ENCODE peak calls at places on chromosomes 1 and 21, in seven cellular contexts. One of them, this sample, is unnamed.

GRCh38 chr1:226736908-226737818 is 1.9 kb downstream of the ITPKB start:
- DNase-seq in AG09319: no peak
- DNase-seq in BE2C: peak; percentile 61
- DNase-seq in endothelial cell: peak; percentile 21
- DNase-seq in right atrium auricular region: no peak
- DNase-seq in activated B cell treated with CpG ODN at 0.5 μM for 24 hours: peak; percentile 51
- DNase-seq in lung: peak; percentile 37
- DNase-seq in this sample: peak; percentile 31

GRCh38 chr21:45525153-45525909 is 16.9 kb downstream of the SLC19A1 start:
- DNase-seq in endothelial cell: no peak
- DNase-seq in AG09319: no peak
- DNase-seq in activated B cell treated with CpG ODN at 0.5 μM for 24 hours: no peak
- DNase-seq in right atrium auricular region: no peak
- DNase-seq in lung: no peak
- DNase-seq in BE2C: peak; percentile 4
- DNase-seq in this sample: peak; percentile 87

GRCh38 chr1:10607228-10607627 is 132.5 kb downstream of the PEX14 start:
- DNase-seq in right atrium auricular region: no peak
- DNase-seq in AG09319: no peak
- DNase-seq in BE2C: no peak
- DNase-seq in endothelial cell: no peak
- DNase-seq in activated B cell treated with CpG ODN at 0.5 μM for 24 hours: no peak
- DNase-seq in lung: no peak
- DNase-seq in this sample: no peak

GRCh38 chr1:32345289-32345827 is 9.3 kb upstream of the MARCKSL1 start:
- DNase-seq in AG09319: no peak
- DNase-seq in endothelial cell: no peak
- DNase-seq in right atrium auricular region: no peak
- DNase-seq in BE2C: no peak
- DNase-seq in activated B cell treated with CpG ODN at 0.5 μM for 24 hours: no peak
- DNase-seq in lung: no peak
- DNase-seq in this sample: peak; percentile 81

GRCh38 chr1:36396359-36396758 is 1.3 kb downstream of the LSM10 start:
- DNase-seq in endothelial cell: no peak
- DNase-seq in right atrium auricular region: no peak
- DNase-seq in activated B cell treated with CpG ODN at 0.5 μM for 24 hours: no peak
- DNase-seq in BE2C: no peak
- DNase-seq in AG09319: no peak
- DNase-seq in lung: no peak
- DNase-seq in this sample: no peak

GRCh38 chr1:56193656-56194055 is 385.7 kb downstream of the PLPP3 start:
- DNase-seq in AG09319: no peak
- DNase-seq in BE2C: no peak
- DNase-seq in lung: no peak
- DNase-seq in activated B cell treated with CpG ODN at 0.5 μM for 24 hours: no peak
- DNase-seq in endothelial cell: no peak
- DNase-seq in right atrium auricular region: no peak
- DNase-seq in this sample: no peak

GRCh38 chr1:113765306-113765705 is 6.0 kb upstream of the PHTF1 start:
- DNase-seq in AG09319: no peak
- DNase-seq in endothelial cell: no peak
- DNase-seq in right atrium auricular region: no peak
- DNase-seq in activated B cell treated with CpG ODN at 0.5 μM for 24 hours: no peak
- DNase-seq in lung: no peak
- DNase-seq in BE2C: no peak
- DNase-seq in this sample: no peak

GRCh38 chr21:46127239-46128105 is 27.9 kb downstream of the FTCD start:
- DNase-seq in right atrium auricular region: no peak
- DNase-seq in activated B cell treated with CpG ODN at 0.5 μM for 24 hours: no peak
- DNase-seq in lung: no peak
- DNase-seq in BE2C: no peak
- DNase-seq in endothelial cell: no peak
- DNase-seq in AG09319: no peak
- DNase-seq in this sample: peak; percentile 10

GRCh38 chr21:25936776-25937175 is 202.0 kb downstream of the GABPA start:
- DNase-seq in BE2C: no peak
- DNase-seq in right atrium auricular region: no peak
- DNase-seq in activated B cell treated with CpG ODN at 0.5 μM for 24 hours: no peak
- DNase-seq in endothelial cell: no peak
- DNase-seq in AG09319: no peak
- DNase-seq in lung: no peak
- DNase-seq in this sample: no peak

GRCh38 chr1:57843760-57844159 is 419.9 kb upstream of the DAB1 start:
- DNase-seq in lung: no peak
- DNase-seq in BE2C: no peak
- DNase-seq in AG09319: no peak
- DNase-seq in endothelial cell: no peak
- DNase-seq in right atrium auricular region: no peak
- DNase-seq in activated B cell treated with CpG ODN at 0.5 μM for 24 hours: no peak
- DNase-seq in this sample: no peak

GRCh38 chr1:92476071-92476607 is 10.6 kb downstream of the GFI1 start:
- DNase-seq in lung: no peak
- DNase-seq in right atrium auricular region: no peak
- DNase-seq in BE2C: no peak
- DNase-seq in activated B cell treated with CpG ODN at 0.5 μM for 24 hours: no peak
- DNase-seq in endothelial cell: no peak
- DNase-seq in AG09319: no peak
- DNase-seq in this sample: no peak

GRCh38 chr1:15703562-15703961 is 19.4 kb downstream of the PLEKHM2 start:
- DNase-seq in right atrium auricular region: peak; percentile 86
- DNase-seq in activated B cell treated with CpG ODN at 0.5 μM for 24 hours: no peak
- DNase-seq in lung: peak; percentile 63
- DNase-seq in BE2C: no peak
- DNase-seq in endothelial cell: no peak
- DNase-seq in AG09319: peak; percentile 80
- DNase-seq in this sample: peak; percentile 86

GRCh38 chr1:186212574-186213224 is 162.4 kb downstream of the TPR start:
- DNase-seq in right atrium auricular region: peak; percentile 63
- DNase-seq in activated B cell treated with CpG ODN at 0.5 μM for 24 hours: no peak
- DNase-seq in endothelial cell: peak; percentile 49
- DNase-seq in BE2C: peak; percentile 46
- DNase-seq in lung: peak; percentile 58
- DNase-seq in AG09319: peak; percentile 79
- DNase-seq in this sample: peak; percentile 60

GRCh38 chr1:76351655-76352054 is 277.1 kb downstream of the ST6GALNAC3 start:
- DNase-seq in right atrium auricular region: no peak
- DNase-seq in lung: no peak
- DNase-seq in AG09319: no peak
- DNase-seq in endothelial cell: no peak
- DNase-seq in activated B cell treated with CpG ODN at 0.5 μM for 24 hours: no peak
- DNase-seq in BE2C: no peak
- DNase-seq in this sample: no peak

GRCh38 chr1:15090373-15090772 is 63.2 kb upstream of the TMEM51 start:
- DNase-seq in activated B cell treated with CpG ODN at 0.5 μM for 24 hours: no peak
- DNase-seq in lung: peak; percentile 91
- DNase-seq in endothelial cell: peak; percentile 86
- DNase-seq in BE2C: peak; percentile 15
- DNase-seq in right atrium auricular region: no peak
- DNase-seq in AG09319: no peak
- DNase-seq in this sample: no peak

GRCh38 chr1:27668808-27669723 is 2.9 kb downstream of the IFI6 start:
- DNase-seq in AG09319: no peak
- DNase-seq in endothelial cell: peak; percentile 85
- DNase-seq in right atrium auricular region: peak; percentile 83
- DNase-seq in BE2C: peak; percentile 68
- DNase-seq in lung: peak; percentile 85
- DNase-seq in activated B cell treated with CpG ODN at 0.5 μM for 24 hours: peak; percentile 85
- DNase-seq in this sample: peak; percentile 80

GRCh38 chr1:63323866-63324778 is 1.8 kb downstream of the FOXD3 start:
- DNase-seq in activated B cell treated with CpG ODN at 0.5 μM for 24 hours: peak; percentile 16
- DNase-seq in right atrium auricular region: no peak
- DNase-seq in BE2C: no peak
- DNase-seq in endothelial cell: no peak
- DNase-seq in lung: no peak
- DNase-seq in AG09319: no peak
- DNase-seq in this sample: no peak

GRCh38 chr1:101282314-101283087 is 45.7 kb downstream of the S1PR1 start:
- DNase-seq in lung: no peak
- DNase-seq in BE2C: no peak
- DNase-seq in right atrium auricular region: peak; percentile 43
- DNase-seq in activated B cell treated with CpG ODN at 0.5 μM for 24 hours: no peak
- DNase-seq in endothelial cell: no peak
- DNase-seq in AG09319: no peak
- DNase-seq in this sample: no peak

GRCh38 chr1:185144233-185144632 is 12.5 kb downstream of the TRMT1L start:
- DNase-seq in BE2C: no peak
- DNase-seq in endothelial cell: no peak
- DNase-seq in activated B cell treated with CpG ODN at 0.5 μM for 24 hours: no peak
- DNase-seq in right atrium auricular region: no peak
- DNase-seq in lung: no peak
- DNase-seq in AG09319: no peak
- DNase-seq in this sample: no peak

GRCh38 chr1:19033516-19033840 is 77.0 kb upstream of the IFFO2 start:
- DNase-seq in activated B cell treated with CpG ODN at 0.5 μM for 24 hours: no peak
- DNase-seq in BE2C: no peak
- DNase-seq in endothelial cell: no peak
- DNase-seq in AG09319: no peak
- DNase-seq in right atrium auricular region: no peak
- DNase-seq in lung: no peak
- DNase-seq in this sample: no peak

GRCh38 chr1:155940531-155940992 is 876 bp upstream of the RXFP4 start:
- DNase-seq in BE2C: peak; percentile 36
- DNase-seq in AG09319: no peak
- DNase-seq in endothelial cell: peak; percentile 48
- DNase-seq in right atrium auricular region: no peak
- DNase-seq in lung: peak; percentile 75
- DNase-seq in activated B cell treated with CpG ODN at 0.5 μM for 24 hours: peak; percentile 15
- DNase-seq in this sample: peak; percentile 71

GRCh38 chr1:242828199-242828598 is 303.7 kb upstream of the PLD5 start:
- DNase-seq in right atrium auricular region: no peak
- DNase-seq in activated B cell treated with CpG ODN at 0.5 μM for 24 hours: no peak
- DNase-seq in AG09319: no peak
- DNase-seq in endothelial cell: no peak
- DNase-seq in BE2C: peak; percentile 15
- DNase-seq in lung: no peak
- DNase-seq in this sample: no peak

GRCh38 chr1:160643138-160643537 is 3.7 kb downstream of the SLAMF1 start:
- DNase-seq in BE2C: no peak
- DNase-seq in endothelial cell: no peak
- DNase-seq in activated B cell treated with CpG ODN at 0.5 μM for 24 hours: no peak
- DNase-seq in right atrium auricular region: no peak
- DNase-seq in lung: no peak
- DNase-seq in AG09319: no peak
- DNase-seq in this sample: no peak

GRCh38 chr1:36576118-36576517 is 93.4 kb upstream of the CSF3R start:
- DNase-seq in AG09319: no peak
- DNase-seq in lung: peak; percentile 46
- DNase-seq in right atrium auricular region: no peak
- DNase-seq in endothelial cell: peak; percentile 85
- DNase-seq in activated B cell treated with CpG ODN at 0.5 μM for 24 hours: peak; percentile 46
- DNase-seq in BE2C: peak; percentile 73
- DNase-seq in this sample: peak; percentile 37

GRCh38 chr1:245301162-245301580 is 146.4 kb downstream of the KIF26B start:
- DNase-seq in right atrium auricular region: no peak
- DNase-seq in AG09319: peak; percentile 43
- DNase-seq in lung: no peak
- DNase-seq in activated B cell treated with CpG ODN at 0.5 μM for 24 hours: no peak
- DNase-seq in endothelial cell: no peak
- DNase-seq in BE2C: no peak
- DNase-seq in this sample: no peak

GRCh38 chr1:197486948-197487347 is 218.9 kb downstream of the CRB1 start:
- DNase-seq in endothelial cell: no peak
- DNase-seq in activated B cell treated with CpG ODN at 0.5 μM for 24 hours: no peak
- DNase-seq in lung: no peak
- DNase-seq in AG09319: no peak
- DNase-seq in BE2C: peak; percentile 56
- DNase-seq in right atrium auricular region: no peak
- DNase-seq in this sample: no peak

GRCh38 chr1:90712931-90713618 is 4.0 kb downstream of the BARHL2 start:
- DNase-seq in AG09319: no peak
- DNase-seq in right atrium auricular region: no peak
- DNase-seq in BE2C: no peak
- DNase-seq in lung: no peak
- DNase-seq in activated B cell treated with CpG ODN at 0.5 μM for 24 hours: no peak
- DNase-seq in endothelial cell: no peak
- DNase-seq in this sample: no peak

GRCh38 chr1:222829868-222830267 is 15.0 kb downstream of the DISP1 start:
- DNase-seq in AG09319: no peak
- DNase-seq in activated B cell treated with CpG ODN at 0.5 μM for 24 hours: no peak
- DNase-seq in BE2C: no peak
- DNase-seq in lung: no peak
- DNase-seq in right atrium auricular region: no peak
- DNase-seq in endothelial cell: no peak
- DNase-seq in this sample: no peak

GRCh38 chr1:219442575-219442974 is 170.3 kb downstream of the ZC3H11B start:
- DNase-seq in AG09319: no peak
- DNase-seq in right atrium auricular region: no peak
- DNase-seq in lung: no peak
- DNase-seq in activated B cell treated with CpG ODN at 0.5 μM for 24 hours: no peak
- DNase-seq in BE2C: no peak
- DNase-seq in endothelial cell: no peak
- DNase-seq in this sample: no peak

GRCh38 chr1:214228976-214229375 is 52.0 kb upstream of the SMYD2 start:
- DNase-seq in right atrium auricular region: no peak
- DNase-seq in lung: no peak
- DNase-seq in endothelial cell: no peak
- DNase-seq in AG09319: no peak
- DNase-seq in BE2C: no peak
- DNase-seq in activated B cell treated with CpG ODN at 0.5 μM for 24 hours: no peak
- DNase-seq in this sample: peak; percentile 88

GRCh38 chr21:34670962-34671348 is 2.2 kb downstream of the CLIC6 start:
- DNase-seq in BE2C: no peak
- DNase-seq in AG09319: no peak
- DNase-seq in lung: no peak
- DNase-seq in right atrium auricular region: no peak
- DNase-seq in activated B cell treated with CpG ODN at 0.5 μM for 24 hours: no peak
- DNase-seq in endothelial cell: no peak
- DNase-seq in this sample: no peak
- TF ChIP-seq CTCF in BE2C: no peak
- TF ChIP-seq CTCF in AG09319: no peak
- TF ChIP-seq CTCF in lung: no peak
- TF ChIP-seq CTCF in right atrium auricular region: no peak
- TF ChIP-seq CTCF in activated B cell treated with CpG ODN at 0.5 μM for 24 hours: no peak
- TF ChIP-seq CTCF in endothelial cell: no peak
- TF ChIP-seq CTCF in this sample: no peak

GRCh38 chr1:25486602-25487001 is 55.9 kb downstream of the MACO1 start:
- DNase-seq in right atrium auricular region: no peak
- DNase-seq in lung: no peak
- DNase-seq in AG09319: no peak
- DNase-seq in endothelial cell: no peak
- DNase-seq in activated B cell treated with CpG ODN at 0.5 μM for 24 hours: no peak
- DNase-seq in BE2C: no peak
- DNase-seq in this sample: no peak
- TF ChIP-seq CTCF in right atrium auricular region: no peak
- TF ChIP-seq CTCF in lung: no peak
- TF ChIP-seq CTCF in AG09319: peak; percentile 24
- TF ChIP-seq CTCF in endothelial cell: no peak
- TF ChIP-seq CTCF in activated B cell treated with CpG ODN at 0.5 μM for 24 hours: no peak
- TF ChIP-seq CTCF in BE2C: peak; percentile 9
- TF ChIP-seq CTCF in this sample: peak; percentile 20

GRCh38 chr1:13950637-13951036 is 250.6 kb downstream of the PRDM2 start:
- DNase-seq in endothelial cell: peak; percentile 35
- DNase-seq in BE2C: no peak
- DNase-seq in lung: no peak
- DNase-seq in AG09319: no peak
- DNase-seq in right atrium auricular region: peak; percentile 26
- DNase-seq in activated B cell treated with CpG ODN at 0.5 μM for 24 hours: no peak
- DNase-seq in this sample: no peak
- TF ChIP-seq CTCF in endothelial cell: peak; percentile 51
- TF ChIP-seq CTCF in BE2C: peak; percentile 12
- TF ChIP-seq CTCF in lung: no peak
- TF ChIP-seq CTCF in AG09319: no peak
- TF ChIP-seq CTCF in right atrium auricular region: no peak
- TF ChIP-seq CTCF in activated B cell treated with CpG ODN at 0.5 μM for 24 hours: no peak
- TF ChIP-seq CTCF in this sample: no peak

GRCh38 chr1:2821970-2822620 is 20.6 kb upstream of the TTC34 start:
- DNase-seq in BE2C: peak; percentile 41
- DNase-seq in activated B cell treated with CpG ODN at 0.5 μM for 24 hours: no peak
- DNase-seq in lung: no peak
- DNase-seq in AG09319: no peak
- DNase-seq in right atrium auricular region: no peak
- DNase-seq in endothelial cell: peak; percentile 62
- DNase-seq in this sample: peak; percentile 29
- TF ChIP-seq CTCF in BE2C: peak; percentile 14
- TF ChIP-seq CTCF in activated B cell treated with CpG ODN at 0.5 μM for 24 hours: no peak
- TF ChIP-seq CTCF in lung: no peak
- TF ChIP-seq CTCF in AG09319: no peak
- TF ChIP-seq CTCF in right atrium auricular region: peak; percentile 70
- TF ChIP-seq CTCF in endothelial cell: peak; percentile 58
- TF ChIP-seq CTCF in this sample: peak; percentile 30

This sample was measured in adrenal gland.